ENCODE peak calls at places on chromosome 21, in ten cellular contexts. One of them, this sample, is unnamed.

GRCh38 chr21:46229133-46229922 is 754 bp upstream of the LSS start:
- DNase-seq in thoracic aorta: no peak
- DNase-seq in uterus: peak; percentile 63
- DNase-seq in MM.1S: no peak
- DNase-seq in PC-3: peak; percentile 37
- DNase-seq in HCT116: no peak
- DNase-seq in heart right ventricle: no peak
- DNase-seq in H9: no peak
- DNase-seq in left lung: no peak
- DNase-seq in PC-9: no peak
- DNase-seq in this sample: no peak

GRCh38 chr21:19034041-19034440 is 630.5 kb upstream of the TMPRSS15 start:
- DNase-seq in thoracic aorta: no peak
- DNase-seq in uterus: no peak
- DNase-seq in MM.1S: no peak
- DNase-seq in PC-3: no peak
- DNase-seq in HCT116: no peak
- DNase-seq in heart right ventricle: no peak
- DNase-seq in H9: no peak
- DNase-seq in left lung: no peak
- DNase-seq in PC-9: no peak
- DNase-seq in this sample: no peak

GRCh38 chr21:35850029-35850428 is 210.3 kb downstream of the SETD4 start:
- DNase-seq in thoracic aorta: no peak
- DNase-seq in uterus: no peak
- DNase-seq in MM.1S: peak; percentile 38
- DNase-seq in PC-3: no peak
- DNase-seq in HCT116: no peak
- DNase-seq in heart right ventricle: no peak
- DNase-seq in H9: no peak
- DNase-seq in left lung: no peak
- DNase-seq in PC-9: no peak
- DNase-seq in this sample: no peak

GRCh38 chr21:17613242-17613676 is 558 bp upstream of the BTG3 start:
- DNase-seq in thoracic aorta: peak; percentile 14
- DNase-seq in uterus: peak; percentile 46
- DNase-seq in MM.1S: no peak
- DNase-seq in PC-3: no peak
- DNase-seq in HCT116: no peak
- DNase-seq in heart right ventricle: peak; percentile 23
- DNase-seq in H9: no peak
- DNase-seq in left lung: peak; percentile 82
- DNase-seq in PC-9: no peak
- DNase-seq in this sample: no peak

GRCh38 chr21:33128538-33128937 is 58.6 kb downstream of the OLIG1 start:
- DNase-seq in thoracic aorta: no peak
- DNase-seq in uterus: no peak
- DNase-seq in MM.1S: no peak
- DNase-seq in PC-3: no peak
- DNase-seq in HCT116: no peak
- DNase-seq in heart right ventricle: no peak
- DNase-seq in H9: no peak
- DNase-seq in left lung: no peak
- DNase-seq in PC-9: no peak
- DNase-seq in this sample: no peak

GRCh38 chr21:20353351-20353750 is 644.9 kb upstream of the NCAM2 start:
- DNase-seq in thoracic aorta: no peak
- DNase-seq in uterus: no peak
- DNase-seq in MM.1S: no peak
- DNase-seq in PC-3: peak; percentile 62
- DNase-seq in HCT116: no peak
- DNase-seq in heart right ventricle: no peak
- DNase-seq in H9: no peak
- DNase-seq in left lung: no peak
- DNase-seq in PC-9: peak; percentile 46
- DNase-seq in this sample: no peak

GRCh38 chr21:34743285-34743684 is 74.5 kb downstream of the CLIC6 start:
- DNase-seq in thoracic aorta: no peak
- DNase-seq in uterus: no peak
- DNase-seq in MM.1S: no peak
- DNase-seq in PC-3: peak; percentile 16
- DNase-seq in HCT116: no peak
- DNase-seq in heart right ventricle: no peak
- DNase-seq in H9: no peak
- DNase-seq in left lung: no peak
- DNase-seq in PC-9: no peak
- DNase-seq in this sample: no peak

GRCh38 chr21:34517491-34518245 is 5.7 kb upstream of the KCNE1 start:
- DNase-seq in thoracic aorta: no peak
- DNase-seq in uterus: no peak
- DNase-seq in MM.1S: peak; percentile 20
- DNase-seq in PC-3: peak; percentile 25
- DNase-seq in HCT116: no peak
- DNase-seq in heart right ventricle: no peak
- DNase-seq in H9: no peak
- DNase-seq in left lung: peak; percentile 60
- DNase-seq in PC-9: no peak
- DNase-seq in this sample: no peak

GRCh38 chr21:23951251-23951650 is 1656.0 kb downstream of the MRPL39 start:
- DNase-seq in thoracic aorta: no peak
- DNase-seq in uterus: no peak
- DNase-seq in MM.1S: no peak
- DNase-seq in PC-3: peak; percentile 90
- DNase-seq in HCT116: no peak
- DNase-seq in heart right ventricle: no peak
- DNase-seq in H9: no peak
- DNase-seq in left lung: no peak
- DNase-seq in PC-9: no peak
- DNase-seq in this sample: no peak

GRCh38 chr21:34890724-34891609 is 158.1 kb downstream of the RUNX1 start:
- DNase-seq in thoracic aorta: no peak
- DNase-seq in uterus: no peak
- DNase-seq in MM.1S: no peak
- DNase-seq in PC-3: no peak
- DNase-seq in HCT116: no peak
- DNase-seq in heart right ventricle: no peak
- DNase-seq in H9: peak; percentile 46
- DNase-seq in left lung: peak; percentile 46
- DNase-seq in PC-9: no peak
- DNase-seq in this sample: peak; percentile 82

GRCh38 chr21:41133896-41134522 is 34.0 kb upstream of the BACE2 start:
- DNase-seq in thoracic aorta: no peak
- DNase-seq in uterus: no peak
- DNase-seq in MM.1S: peak; percentile 59
- DNase-seq in PC-3: peak; percentile 53
- DNase-seq in HCT116: peak; percentile 39
- DNase-seq in heart right ventricle: no peak
- DNase-seq in H9: no peak
- DNase-seq in left lung: no peak
- DNase-seq in PC-9: no peak
- DNase-seq in this sample: no peak

GRCh38 chr21:24115141-24115540 is 1492.1 kb downstream of the MRPL39 start:
- DNase-seq in thoracic aorta: no peak
- DNase-seq in uterus: no peak
- DNase-seq in MM.1S: no peak
- DNase-seq in PC-3: no peak
- DNase-seq in HCT116: no peak
- DNase-seq in heart right ventricle: no peak
- DNase-seq in H9: no peak
- DNase-seq in left lung: no peak
- DNase-seq in PC-9: no peak
- DNase-seq in this sample: no peak

GRCh38 chr21:35394049-35394448 is 344.9 kb upstream of the RUNX1 start:
- DNase-seq in thoracic aorta: no peak
- DNase-seq in uterus: no peak
- DNase-seq in MM.1S: no peak
- DNase-seq in PC-3: no peak
- DNase-seq in HCT116: no peak
- DNase-seq in heart right ventricle: no peak
- DNase-seq in H9: no peak
- DNase-seq in left lung: no peak
- DNase-seq in PC-9: no peak
- DNase-seq in this sample: no peak

GRCh38 chr21:26210614-26211013 is 40.0 kb upstream of the APP start:
- DNase-seq in thoracic aorta: no peak
- DNase-seq in uterus: no peak
- DNase-seq in MM.1S: no peak
- DNase-seq in PC-3: no peak
- DNase-seq in HCT116: no peak
- DNase-seq in heart right ventricle: no peak
- DNase-seq in H9: no peak
- DNase-seq in left lung: no peak
- DNase-seq in PC-9: no peak
- DNase-seq in this sample: no peak

GRCh38 chr21:34813266-34813886 is 144.6 kb downstream of the CLIC6 start:
- DNase-seq in thoracic aorta: no peak
- DNase-seq in uterus: no peak
- DNase-seq in MM.1S: no peak
- DNase-seq in PC-3: peak; percentile 72
- DNase-seq in HCT116: no peak
- DNase-seq in heart right ventricle: no peak
- DNase-seq in H9: no peak
- DNase-seq in left lung: no peak
- DNase-seq in PC-9: peak; percentile 71
- DNase-seq in this sample: no peak

GRCh38 chr21:46253610-46254124 is 25.1 kb upstream of the LSS start:
- DNase-seq in thoracic aorta: no peak
- DNase-seq in uterus: no peak
- DNase-seq in MM.1S: no peak
- DNase-seq in PC-3: no peak
- DNase-seq in HCT116: no peak
- DNase-seq in heart right ventricle: no peak
- DNase-seq in H9: no peak
- DNase-seq in left lung: no peak
- DNase-seq in PC-9: no peak
- DNase-seq in this sample: no peak

GRCh38 chr21:46604975-46605758 is at the start of gene S100B:
- DNase-seq in thoracic aorta: no peak
- DNase-seq in uterus: no peak
- DNase-seq in MM.1S: no peak
- DNase-seq in PC-3: no peak
- DNase-seq in HCT116: no peak
- DNase-seq in heart right ventricle: no peak
- DNase-seq in H9: peak; percentile 59
- DNase-seq in left lung: no peak
- DNase-seq in PC-9: no peak
- DNase-seq in this sample: no peak

GRCh38 chr21:44420416-44421205 is 34.7 kb upstream of the LRRC3 start:
- DNase-seq in thoracic aorta: no peak
- DNase-seq in uterus: no peak
- DNase-seq in MM.1S: no peak
- DNase-seq in PC-3: no peak
- DNase-seq in HCT116: no peak
- DNase-seq in heart right ventricle: no peak
- DNase-seq in H9: no peak
- DNase-seq in left lung: peak; percentile 9
- DNase-seq in PC-9: no peak
- DNase-seq in this sample: no peak
- H3K9me3 ChIP-seq in thoracic aorta: no peaks in the 10 kb centered on the region
- H3K9me3 ChIP-seq in uterus: no peaks in the 10 kb centered on the region
- H3K9me3 ChIP-seq in MM.1S: no peaks in the 10 kb centered on the region
- H3K9me3 ChIP-seq in PC-3: no peaks in the 10 kb centered on the region
- H3K9me3 ChIP-seq in HCT116: peaks cover 5% of the 10 kb centered on the region
- H3K9me3 ChIP-seq in heart right ventricle: no peaks in the 10 kb centered on the region
- H3K9me3 ChIP-seq in H9: peaks cover 3% of the 10 kb centered on the region
- H3K9me3 ChIP-seq in left lung: no peaks in the 10 kb centered on the region
- H3K9me3 ChIP-seq in PC-9: no peaks in the 10 kb centered on the region
- H3K9me3 ChIP-seq in this sample: no peaks in the 10 kb centered on the region

DNA sequence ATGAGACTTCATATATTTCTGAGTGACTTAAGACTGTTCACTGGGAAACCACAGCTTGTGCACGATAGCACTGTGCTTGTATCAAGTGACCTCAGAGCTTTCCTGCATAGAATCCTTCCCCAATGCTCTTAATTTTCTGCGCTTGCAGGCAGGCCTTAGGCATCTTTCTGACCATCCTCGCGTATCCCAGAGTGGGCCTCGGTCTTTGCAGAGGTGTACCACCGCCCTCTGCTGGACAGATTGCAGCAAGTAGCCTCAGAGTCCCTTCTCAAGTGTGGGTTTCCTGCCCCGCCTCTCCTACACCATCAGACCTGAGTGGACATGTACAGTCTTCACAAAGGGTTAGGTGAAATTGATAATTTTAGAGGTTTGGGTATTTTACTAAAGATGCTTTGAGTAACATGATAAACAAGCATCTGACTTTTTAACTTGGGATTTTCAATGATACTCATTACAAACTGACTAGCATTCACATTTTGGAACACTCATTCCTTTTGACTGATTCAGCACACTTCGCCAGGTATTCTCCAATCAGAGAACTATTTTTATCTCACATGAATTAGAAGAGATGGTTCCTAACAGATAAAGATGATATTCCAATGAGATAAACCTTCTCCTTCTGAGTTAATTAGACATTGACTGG is 246.5 kb upstream of the USP25 start:
- DNase-seq in thoracic aorta: peak; percentile 33
- DNase-seq in uterus: peak; percentile 84
- DNase-seq in MM.1S: peak; percentile 76
- DNase-seq in PC-3: peak; percentile 95
- DNase-seq in HCT116: peak; percentile 74
- DNase-seq in heart right ventricle: peak; percentile 81
- DNase-seq in H9: peak; percentile 84
- DNase-seq in left lung: peak; percentile 87
- DNase-seq in PC-9: peak; percentile 55
- DNase-seq in this sample: peak; percentile 96
- TF ChIP-seq CTCF in thoracic aorta: peak; percentile 89
- TF ChIP-seq CTCF in uterus: peak; percentile 93
- TF ChIP-seq CTCF in MM.1S: peak; percentile 91
- TF ChIP-seq CTCF in PC-3: peak; percentile 96
- TF ChIP-seq CTCF in HCT116: peak; percentile 78
- TF ChIP-seq CTCF in heart right ventricle: peak; percentile 94
- TF ChIP-seq CTCF in H9: peak; percentile 94
- TF ChIP-seq CTCF in left lung: peak; percentile 86
- TF ChIP-seq CTCF in PC-9: peak; percentile 91
- TF ChIP-seq CTCF in this sample: peak; percentile 84

GRCh38 chr21:15815285-15815684 is 85.5 kb downstream of the USP25 start:
- DNase-seq in thoracic aorta: no peak
- DNase-seq in uterus: no peak
- DNase-seq in MM.1S: no peak
- DNase-seq in PC-3: no peak
- DNase-seq in HCT116: no peak
- DNase-seq in heart right ventricle: no peak
- DNase-seq in H9: no peak
- DNase-seq in left lung: no peak
- DNase-seq in PC-9: no peak
- DNase-seq in this sample: no peak
- H3K9me3 ChIP-seq in thoracic aorta: no peaks in the 10 kb centered on the region
- H3K9me3 ChIP-seq in uterus: no peaks in the 10 kb centered on the region
- H3K9me3 ChIP-seq in MM.1S: no peaks in the 10 kb centered on the region
- H3K9me3 ChIP-seq in PC-3: no peaks in the 10 kb centered on the region
- H3K9me3 ChIP-seq in HCT116: no peaks in the 10 kb centered on the region
- H3K9me3 ChIP-seq in heart right ventricle: no peaks in the 10 kb centered on the region
- H3K9me3 ChIP-seq in H9: peaks cover 7% of the 10 kb centered on the region
- H3K9me3 ChIP-seq in left lung: no peaks in the 10 kb centered on the region
- H3K9me3 ChIP-seq in PC-9: no peaks in the 10 kb centered on the region
- H3K9me3 ChIP-seq in this sample: no peaks in the 10 kb centered on the region

DNA sequence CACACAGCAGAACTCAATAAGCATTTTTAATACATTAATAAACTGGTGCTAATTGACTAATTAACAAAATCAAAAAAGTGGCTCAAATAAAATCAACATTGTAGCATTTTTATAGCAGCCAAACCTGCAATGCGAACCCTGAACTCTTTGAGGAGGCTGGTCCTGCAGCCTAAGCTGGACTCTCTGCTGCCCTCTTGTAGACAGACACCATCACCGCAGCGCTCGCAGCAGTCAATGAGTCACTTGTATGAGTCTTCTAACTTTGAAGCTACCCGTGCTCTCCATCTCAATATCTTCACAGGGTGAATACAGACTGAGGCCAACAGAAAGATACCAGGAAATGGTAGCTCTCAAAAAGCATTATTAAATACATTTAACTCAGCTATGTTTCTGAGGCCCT is 9.7 kb upstream of the KRTAP7-1 start:
- DNase-seq in thoracic aorta: no peak
- DNase-seq in uterus: no peak
- DNase-seq in MM.1S: peak; percentile 70
- DNase-seq in PC-3: peak; percentile 75
- DNase-seq in HCT116: no peak
- DNase-seq in heart right ventricle: no peak
- DNase-seq in H9: peak; percentile 73
- DNase-seq in left lung: no peak
- DNase-seq in PC-9: peak; percentile 38
- DNase-seq in this sample: no peak
- TF ChIP-seq CTCF in thoracic aorta: no peak
- TF ChIP-seq CTCF in uterus: no peak
- TF ChIP-seq CTCF in MM.1S: peak; percentile 72
- TF ChIP-seq CTCF in PC-3: peak; percentile 83
- TF ChIP-seq CTCF in HCT116: peak; percentile 45
- TF ChIP-seq CTCF in heart right ventricle: no peak
- TF ChIP-seq CTCF in H9: peak; percentile 79
- TF ChIP-seq CTCF in left lung: no peak
- TF ChIP-seq CTCF in PC-9: peak; percentile 58
- TF ChIP-seq CTCF in this sample: no peak